ENCODE peak calls at places on chromosomes 16 and 17, in nine cellular contexts. G is body of pancreas, Z is transverse colon, D is A549, A is K562, T is HepG2, F is prostate gland, V is heart left ventricle, I is HCT116. K is an unnamed sample.

GRCh38 chr17:30939059-30939689 is 17.4 kb downstream of the ADAP2 start:
- DNase-seq in V (no peak), A (no peak), F (no peak), G (no peak), Z (no peak), D (no peak), T (no peak), I (no peak), K (no peak)

GRCh38 chr17:6603746-6604325 is 36.7 kb downstream of the KIAA0753 start:
- DNase-seq in D (peak; percentile 23), V (peak; percentile 18), Z (no peak), T (no peak), F (peak; percentile 22), G (peak; percentile 11), I (no peak), A (no peak), K (no peak)

GRCh38 chr17:61285483-61286320 is 113.9 kb upstream of the TBX2 start:
- DNase-seq in Z (no peak), A (no peak), G (no peak), F (no peak), T (no peak), I (no peak), V (peak; percentile 53), D (no peak), K (no peak)

GRCh38 chr16:58620396-58620795 is 9.2 kb downstream of the CNOT1 start:
- DNase-seq in T (no peak), Z (no peak), G (no peak), V (no peak), I (no peak), D (no peak), F (no peak), A (no peak), K (no peak)

GRCh38 chr17:2955931-2956582 is 107.3 kb downstream of the OR1D5 start:
- DNase-seq in V (no peak), F (no peak), G (no peak), A (no peak), D (no peak), I (no peak), T (no peak), Z (no peak), K (peak; percentile 56)

GRCh38 chr16:73172621-73173312 is 124.8 kb upstream of the ZFHX3 start:
- DNase-seq in T (no peak), F (peak; percentile 87), G (peak; percentile 96), Z (peak; percentile 86), A (peak; percentile 28), I (no peak), V (peak; percentile 81), D (no peak), K (peak; percentile 93)

GRCh38 chr17:6018788-6019187 is 51.4 kb upstream of the WSCD1 start:
- DNase-seq in A (no peak), F (no peak), Z (no peak), I (no peak), V (no peak), G (no peak), D (no peak), T (no peak), K (no peak)

GRCh38 chr17:47325176-47325575 is 1.4 kb downstream of the EFCAB13 start:
- DNase-seq in A (no peak), F (no peak), T (no peak), G (no peak), Z (no peak), D (no peak), V (no peak), I (no peak), K (no peak)

GRCh38 chr16:25707982-25708583 is 16.3 kb downstream of the HS3ST4 start:
- DNase-seq in G (peak; percentile 59), Z (peak; percentile 10), A (peak; percentile 64), F (no peak), T (peak; percentile 53), I (peak; percentile 18), V (no peak), D (peak; percentile 52), K (no peak)

GRCh38 chr16:85641776-85642176 is 28.7 kb downstream of the GSE1 start:
- DNase-seq in D (peak; percentile 35), V (no peak), Z (peak; percentile 72), F (peak; percentile 66), T (no peak), I (no peak), G (peak; percentile 96), A (no peak), K (no peak)

GRCh38 chr16:87791295-87792204 is 25.8 kb upstream of the KLHDC4 start:
- DNase-seq in F (no peak), Z (no peak), D (no peak), V (no peak), T (no peak), G (no peak), I (no peak), A (no peak), K (no peak)

GRCh38 chr16:1089822-1090619 is 6.0 kb downstream of the C1QTNF8 start:
- DNase-seq in F (peak; percentile 54), Z (peak; percentile 93), I (no peak), G (peak; percentile 72), V (peak; percentile 62), D (peak; percentile 79), T (peak; percentile 90), A (peak; percentile 48), K (no peak)

GRCh38 chr17:35460354-35460851 is 11.8 kb upstream of the SLFN13 start:
- DNase-seq in I (peak; percentile 15), V (peak; percentile 23), T (no peak), G (peak; percentile 87), Z (peak; percentile 87), F (peak; percentile 39), A (peak; percentile 52), D (peak; percentile 42), K (peak; percentile 87)

GRCh38 chr16:20624882-20625807 is 49.0 kb upstream of the ACSM2B start:
- DNase-seq in Z (no peak), V (no peak), I (no peak), F (no peak), G (no peak), A (no peak), T (no peak), D (no peak), K (no peak)

GRCh38 chr17:39668141-39668924 is at the start of gene PNMT:
- DNase-seq in A (peak; percentile 78), V (peak; percentile 78), I (no peak), F (peak; percentile 72), Z (peak; percentile 81), T (peak; percentile 56), D (peak; percentile 78), G (peak; percentile 83), K (no peak)

GRCh38 chr16:27840311-27841060 is 223.0 kb downstream of the GSG1L start:
- DNase-seq in D (no peak), A (no peak), T (no peak), V (no peak), I (no peak), F (no peak), G (no peak), Z (no peak), K (peak; percentile 78)

GRCh38 chr16:27839419-27839818 is 224.1 kb downstream of the GSG1L start:
- DNase-seq in I (no peak), V (no peak), F (no peak), G (no peak), A (peak; percentile 41), D (no peak), T (no peak), Z (no peak), K (no peak)

GRCh38 chr16:27843800-27844199 is 219.7 kb downstream of the GSG1L start:
- DNase-seq in I (no peak), Z (no peak), G (no peak), F (no peak), D (no peak), V (no peak), A (no peak), T (no peak), K (peak; percentile 5)

GRCh38 chr16:27841911-27842310 is 221.6 kb downstream of the GSG1L start:
- DNase-seq in G (no peak), A (no peak), I (no peak), Z (no peak), T (no peak), V (no peak), F (no peak), D (no peak), K (no peak)

DNA sequence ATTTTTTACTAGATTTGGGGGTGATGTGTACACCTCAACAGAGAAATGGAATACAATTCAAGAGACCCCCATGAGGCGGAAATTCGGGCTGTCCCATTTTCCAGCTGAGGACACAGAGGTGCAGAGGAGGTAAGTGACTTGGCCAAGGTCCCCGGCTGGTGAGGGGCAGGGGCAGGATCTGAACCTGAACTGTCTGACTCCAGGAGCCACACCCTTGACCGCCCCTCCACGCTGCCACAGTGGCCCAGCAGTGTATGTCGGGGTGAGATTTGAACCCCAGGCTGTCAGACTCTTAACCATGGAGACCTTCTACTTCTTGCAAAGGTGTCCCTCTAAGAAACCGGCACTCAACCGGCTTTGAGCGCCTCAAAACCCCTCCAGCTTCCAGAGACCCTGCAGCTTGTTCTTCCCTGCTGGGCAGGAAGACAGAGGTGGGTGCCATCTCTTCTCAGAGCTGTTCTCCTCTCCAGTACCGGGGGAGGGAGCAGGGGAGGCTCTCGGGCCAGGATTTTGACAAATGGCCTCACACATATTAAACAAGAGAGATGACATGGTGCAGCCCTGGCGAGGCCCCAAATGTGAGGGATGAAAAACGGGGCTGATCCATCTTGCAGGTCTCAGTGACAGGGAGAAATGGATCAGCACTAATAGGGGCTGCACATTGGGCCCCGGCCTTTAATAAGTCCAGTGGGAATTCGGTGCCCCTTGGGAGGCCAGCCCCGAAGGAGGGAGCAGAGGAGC is 222.3 kb downstream of the GSG1L start:
- DNase-seq in A (no peak), D (no peak), G (no peak), Z (no peak), F (no peak), I (no peak), T (no peak), V (no peak), K (no peak)
- TF ChIP-seq POLR2A in A (no peak), D (no peak), G (no peak), Z (no peak), F (no peak), I (no peak), T (no peak), V (no peak), K (no peak)

DNA sequence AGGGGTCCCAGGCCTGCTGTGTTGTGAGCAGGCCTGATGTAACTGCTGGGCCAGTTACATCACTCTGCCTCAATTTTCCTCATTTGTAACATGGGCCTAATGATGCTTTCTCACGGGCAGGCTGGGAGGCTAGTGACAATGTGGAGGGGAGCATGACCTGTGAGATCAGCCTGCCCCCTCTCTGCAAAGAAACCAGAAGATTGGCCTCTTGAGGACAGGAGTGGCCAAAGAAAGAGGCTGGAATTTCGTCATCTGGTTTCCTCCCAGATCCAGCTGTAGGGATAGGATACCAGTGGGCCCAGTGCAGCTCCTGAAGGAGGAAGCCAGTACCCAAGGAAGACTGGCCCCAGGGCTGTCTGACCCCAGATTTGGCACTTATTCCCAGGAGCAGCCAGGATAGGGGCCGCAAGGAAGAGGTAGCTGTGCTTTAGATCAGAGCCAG is 615 bp upstream of the SREBF1 start:
- DNase-seq in A (no peak), G (peak; percentile 56), D (peak; percentile 93), T (peak; percentile 60), F (no peak), I (peak; percentile 69), V (peak; percentile 79), Z (no peak), K (no peak)
- H3K4me3 ChIP-seq in A (peak overlapping the region; percentile 94), G (no peak overlapping the region), D (peak overlapping the region; percentile 85), T (peak overlapping the region; percentile 82), F (peak overlapping the region; percentile 96), I (peak overlapping the region; percentile 78), V (peak overlapping the region; percentile 68), Z (peak overlapping the region; percentile 73), K (no peak overlapping the region)

GRCh38 chr17:67375054-67375427 is 2.0 kb upstream of the PITPNC1 start:
- DNase-seq in F (no peak), A (no peak), Z (no peak), V (no peak), T (no peak), G (no peak), D (no peak), I (no peak), K (no peak)
- TF ChIP-seq CTCF in F (no peak), A (no peak), Z (no peak), V (no peak), T (no peak), G (no peak), D (no peak), I (no peak), K (no peak)

GRCh38 chr16:74661064-74661463 is 5.6 kb downstream of the RFWD3 start:
- DNase-seq in Z (no peak), D (no peak), V (no peak), A (no peak), F (no peak), G (no peak), I (no peak), T (no peak), K (no peak)
- TF ChIP-seq POLR2A in Z (no peak), D (no peak), V (no peak), A (no peak), F (no peak), G (no peak), I (no peak), T (no peak), K (no peak)

K was measured in lower leg skin.